ENCODE peak calls at places on chromosome 19, in five cellular contexts. T is lower leg skin, Q is GM10248, U is testis, P is A549. L is an unnamed sample.

GRCh38 chr19:17339088-17339741 is 1.9 kb downstream of the GTPBP3 start:
- DNase-seq in Q (no peak), P (no peak), T (no peak), U (no peak), L (no peak)

GRCh38 chr19:45564131-45564780 is 20.3 kb downstream of the OPA3 start:
- DNase-seq in Q (no peak), U (no peak), P (no peak), T (no peak), L (no peak)

GRCh38 chr19:17806945-17807344 is 12.0 kb downstream of the B3GNT3 start:
- DNase-seq in Q (no peak), U (no peak), T (no peak), P (peak), L (no peak)

GRCh38 chr19:49425922-49426592 is 869 bp downstream of the GFY start:
- DNase-seq in T (no peak), Q (no peak), U (peak), P (no peak), L (no peak)

GRCh38 chr19:56146904-56147303 is 5.8 kb downstream of the ZNF444 start:
- DNase-seq in U (peak), T (no peak), Q (no peak), P (no peak), L (no peak)

GRCh38 chr19:57016491-57016890 is 103.3 kb upstream of the USP29 start:
- DNase-seq in P (no peak), Q (no peak), U (no peak), T (peak), L (no peak)

GRCh38 chr19:45615795-45616708 is 14.0 kb upstream of the GPR4 start:
- DNase-seq in U (peak), T (peak), Q (peak), P (peak), L (peak)

GRCh38 chr19:11356676-11357550 is 1.7 kb downstream of the PLPPR2 start:
- DNase-seq in T (no peak), U (no peak), P (no peak), Q (no peak), L (no peak)

GRCh38 chr19:16593181-16593580 is 21.0 kb upstream of the SLC35E1 start:
- DNase-seq in T (no peak), P (no peak), Q (no peak), U (no peak), L (no peak)

GRCh38 chr19:6564393-6564792 is 26.6 kb downstream of the CD70 start:
- DNase-seq in P (peak), T (no peak), Q (no peak), U (peak), L (no peak)

GRCh38 chr19:12596485-12596884 is 14.1 kb downstream of the ZNF490 start:
- DNase-seq in P (no peak), U (no peak), Q (no peak), T (no peak), L (peak)

GRCh38 chr19:17889609-17890214 is 18.0 kb downstream of the SLC5A5 start:
- DNase-seq in T (no peak), Q (no peak), P (no peak), U (peak), L (no peak)

DNA sequence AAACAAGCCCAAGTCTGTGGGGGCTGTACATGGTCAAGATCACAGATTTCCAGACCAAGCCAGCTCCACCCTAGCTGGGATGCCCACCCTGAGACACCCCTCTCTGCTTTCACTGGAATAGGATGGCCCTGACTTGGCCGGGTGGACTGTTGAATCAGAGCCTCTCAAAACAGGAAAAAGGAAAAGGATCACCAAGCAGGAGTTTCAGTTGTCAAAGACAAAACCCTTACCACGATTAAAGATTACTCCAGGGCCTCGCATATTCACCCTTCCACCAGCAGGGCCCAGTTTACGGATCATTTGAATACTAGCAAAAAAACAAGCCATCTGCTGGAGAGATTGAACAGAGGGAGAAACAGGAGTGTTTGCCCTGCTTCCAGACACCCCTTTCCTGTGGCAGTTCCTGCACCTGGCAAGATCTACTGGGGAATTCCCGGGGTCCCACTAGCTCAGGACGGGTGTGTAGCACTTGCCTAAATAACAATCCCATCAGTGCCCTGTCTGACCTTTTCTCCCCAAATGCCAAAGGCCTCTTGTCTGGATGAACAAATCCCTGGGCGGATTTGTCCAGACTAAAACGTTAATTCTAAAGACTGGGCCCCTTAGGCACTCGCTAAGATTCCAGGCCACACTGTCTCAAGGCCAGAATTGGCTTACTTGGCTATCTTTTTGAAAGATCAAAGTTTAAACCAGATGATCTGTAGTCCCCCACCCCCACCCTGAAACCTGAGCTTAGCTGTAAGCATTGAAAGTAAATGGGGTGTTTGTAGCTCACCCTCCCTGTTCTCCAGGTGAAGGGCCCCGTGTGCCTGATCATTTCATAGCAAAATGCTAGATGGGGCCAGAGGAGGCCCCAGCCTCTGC is 38.4 kb downstream of the ACTN4 start:
- DNase-seq in T (no peak), U (no peak), Q (no peak), P (peak), L (no peak)
- TF ChIP-seq CTCF in T (no peak), U (peak), Q (no peak), P (peak), L (peak)

GRCh38 chr19:4362871-4363545 is 19.6 kb downstream of the MPND start:
- DNase-seq in Q (no peak), P (peak), U (no peak), T (peak), L (no peak)
- TF ChIP-seq CTCF in Q (no peak), P (peak), U (no peak), T (no peak), L (peak)

GRCh38 chr19:10001899-10002298 is 8.4 kb downstream of the COL5A3 start:
- DNase-seq in P (peak), T (no peak), U (peak), Q (no peak), L (no peak)
- TF ChIP-seq CTCF in P (peak), T (no peak), U (peak), Q (peak), L (peak)

GRCh38 chr19:39212377-39212742 is 8.3 kb upstream of the SYCN start:
- DNase-seq in T (no peak), U (peak), Q (no peak), P (peak), L (no peak)
- TF ChIP-seq CTCF in T (no peak), U (no peak), Q (peak), P (peak), L (peak)

GRCh38 chr19:47225746-47226425 is 5.1 kb downstream of the BBC3 start:
- DNase-seq in Q (peak), P (peak), T (peak), U (peak), L (peak)
- TF ChIP-seq CTCF in Q (peak), P (peak), T (no peak), U (no peak), L (peak)

GRCh38 chr19:35310811-35311465 is 18.0 kb upstream of the CD22 start:
- DNase-seq in T (no peak), Q (no peak), P (no peak), U (no peak), L (no peak)
- TF ChIP-seq CTCF in T (no peak), Q (no peak), P (no peak), U (no peak), L (no peak)

GRCh38 chr19:2523630-2524311 is 47.8 kb downstream of the GADD45B start:
- DNase-seq in Q (no peak), P (peak), U (no peak), T (no peak), L (no peak)
- TF ChIP-seq CTCF in Q (no peak), P (no peak), U (peak), T (no peak), L (peak)

GRCh38 chr19:13794752-13795589 is at the start of gene ZSWIM4:
- DNase-seq in U (peak), P (peak), Q (peak), T (peak), L (peak)
- TF ChIP-seq CTCF in U (no peak), P (no peak), Q (no peak), T (no peak), L (no peak)